ENCODE peak calls at places on chromosomes 3 and 15, in seven cellular contexts. F, Y, T, M, U, B and S are unnamed samples.

GRCh38 chr3:182393151-182393550 is 400.2 kb upstream of the ATP11B start:
- DNase-seq in F (no peak), Y (no peak), T (no peak), M (no peak), U (no peak), B (no peak), S (no peak)

GRCh38 chr3:41880387-41880786 is 81.5 kb downstream of the ULK4 start:
- DNase-seq in F (no peak), Y (no peak), T (no peak), M (no peak), U (no peak), B (no peak), S (no peak)

GRCh38 chr3:71511037-71511436 is 72.5 kb downstream of the FOXP1 start:
- DNase-seq in F (no peak), Y (no peak), T (peak; percentile 99), M (no peak), U (no peak), B (no peak), S (no peak)

GRCh38 chr3:64187065-64187959 is 38.0 kb downstream of the PRICKLE2 start:
- DNase-seq in F (peak; percentile 64), Y (peak; percentile 37), T (peak; percentile 99), M (peak; percentile 78), U (peak; percentile 77), B (peak; percentile 82), S (no peak)

GRCh38 chr3:69986419-69986818 is 13.1 kb upstream of the SAMMSON start:
- DNase-seq in F (no peak), Y (no peak), T (no peak), M (no peak), U (no peak), B (no peak), S (no peak)

GRCh38 chr3:94246136-94246535 is 183.3 kb downstream of the NSUN3 start:
- DNase-seq in F (no peak), Y (no peak), T (peak; percentile 61), M (no peak), U (no peak), B (no peak), S (no peak)

GRCh38 chr15:88878720-88879184 is 16.6 kb downstream of the HAPLN3 start:
- DNase-seq in F (no peak), Y (no peak), T (peak; percentile 32), M (peak; percentile 58), U (no peak), B (no peak), S (no peak)

GRCh38 chr3:81651139-81651538 is 110.3 kb downstream of the GBE1 start:
- DNase-seq in F (no peak), Y (no peak), T (no peak), M (no peak), U (no peak), B (no peak), S (no peak)

GRCh38 chr3:151552589-151552988 is 91.7 kb upstream of the IGSF10 start:
- DNase-seq in F (no peak), Y (no peak), T (peak; percentile 73), M (no peak), U (no peak), B (no peak), S (no peak)

GRCh38 chr3:179071161-179071568 is 444 bp downstream of the ZMAT3 start:
- DNase-seq in F (peak; percentile 47), Y (peak; percentile 48), T (peak; percentile 71), M (peak; percentile 47), U (no peak), B (no peak), S (no peak)

GRCh38 chr3:41265011-41265545 is 65.8 kb downstream of the CTNNB1 start:
- DNase-seq in F (no peak), Y (no peak), T (peak; percentile 75), M (no peak), U (no peak), B (no peak), S (no peak)

GRCh38 chr3:132268956-132269355 is 48.3 kb upstream of the ACP3 start:
- DNase-seq in F (no peak), Y (no peak), T (peak; percentile 28), M (peak; percentile 34), U (no peak), B (no peak), S (no peak)

GRCh38 chr15:39239562-39239961 is 341.3 kb upstream of the THBS1 start:
- DNase-seq in F (no peak), Y (no peak), T (peak; percentile 90), M (no peak), U (no peak), B (no peak), S (no peak)

GRCh38 chr3:168061332-168061996 is 34.3 kb downstream of the GOLIM4 start:
- DNase-seq in F (no peak), Y (no peak), T (peak; percentile 30), M (no peak), U (no peak), B (no peak), S (no peak)

GRCh38 chr15:75036269-75036668 is 12.9 kb downstream of the PPCDC start:
- DNase-seq in F (no peak), Y (no peak), T (no peak), M (peak; percentile 57), U (no peak), B (no peak), S (no peak)

GRCh38 chr15:76058714-76059319 is 968 bp upstream of the TMEM266 start:
- DNase-seq in F (no peak), Y (peak; percentile 57), T (peak; percentile 3), M (peak; percentile 28), U (no peak), B (no peak), S (no peak)

GRCh38 chr3:190053919-190054672 is 66.6 kb downstream of the P3H2 start:
- DNase-seq in F (peak; percentile 58), Y (no peak), T (peak; percentile 85), M (peak; percentile 47), U (no peak), B (no peak), S (no peak)

GRCh38 chr3:108479212-108479611 is 31.2 kb downstream of the MYH15 start:
- DNase-seq in F (no peak), Y (no peak), T (no peak), M (no peak), U (no peak), B (no peak), S (no peak)

GRCh38 chr3:42501681-42502428 is 588 bp upstream of the VIPR1 start:
- DNase-seq in F (no peak), Y (peak; percentile 43), T (peak; percentile 15), M (peak; percentile 39), U (peak; percentile 53), B (no peak), S (no peak)

GRCh38 chr3:185490241-185490640 is 8.6 kb downstream of the TMEM41A start:
- DNase-seq in F (no peak), Y (no peak), T (no peak), M (no peak), U (no peak), B (no peak), S (no peak)

GRCh38 chr3:46852329-46852720 is 10.9 kb downstream of the MYL3 start:
- DNase-seq in F (no peak), Y (no peak), T (no peak), M (no peak), U (peak; percentile 6), B (no peak), S (no peak)

GRCh38 chr3:105343991-105344390 is 22.7 kb upstream of the ALCAM start:
- DNase-seq in F (no peak), Y (no peak), T (peak; percentile 73), M (no peak), U (no peak), B (no peak), S (no peak)

GRCh38 chr3:143654906-143655305 is 193.4 kb downstream of the SLC9A9 start:
- DNase-seq in F (no peak), Y (no peak), T (peak; percentile 69), M (no peak), U (no peak), B (no peak), S (no peak)

GRCh38 chr15:40870716-40871115 is 3.3 kb downstream of the RHOV start:
- DNase-seq in F (no peak), Y (no peak), T (no peak), M (no peak), U (no peak), B (no peak), S (no peak)

GRCh38 chr15:69854521-69855171 is 243.1 kb downstream of the TLE3 start:
- DNase-seq in F (peak; percentile 82), Y (no peak), T (peak; percentile 91), M (no peak), U (no peak), B (no peak), S (no peak)

GRCh38 chr3:4864503-4864902 is 114.7 kb upstream of the BHLHE40 start:
- DNase-seq in F (no peak), Y (no peak), T (no peak), M (no peak), U (no peak), B (no peak), S (no peak)

GRCh38 chr15:89163271-89164055 is 57.9 kb downstream of the RLBP1 start:
- DNase-seq in F (no peak), Y (no peak), T (no peak), M (no peak), U (no peak), B (no peak), S (no peak)